ENCODE peak calls at places on chromosomes 3 and 15, in ten cellular contexts. J is psoas muscle, K is heart right ventricle, P is neural progenitor cell, O is choroid plexus epithelial cell, C is heart left ventricle, G is stomach, S is HCT116, N is adrenal gland, F is GM06990. A is an unnamed sample.

GRCh38 chr3:53328750-53329149 is 18.6 kb downstream of the DCP1A start:
- DNase-seq in J (no peak), K (no peak), P (no peak), O (no peak), C (no peak), G (no peak), S (no peak), N (no peak), F (no peak), A (no peak)

GRCh38 chr3:179068779-179069530 is 2.7 kb downstream of the ZMAT3 start:
- DNase-seq in J (no peak), K (no peak), P (peak), O (peak), C (no peak), G (no peak), S (no peak), N (no peak), F (no peak), A (peak)

GRCh38 chr3:77686560-77686959 is 646.7 kb downstream of the ROBO2 start:
- DNase-seq in J (no peak), K (no peak), P (no peak), O (peak), C (no peak), G (no peak), S (no peak), N (no peak), F (no peak), A (no peak)

GRCh38 chr3:27080126-27080525 is 289.1 kb downstream of the NEK10 start:
- DNase-seq in J (no peak), K (no peak), P (no peak), O (no peak), C (no peak), G (no peak), S (no peak), N (no peak), F (no peak), A (no peak)

GRCh38 chr3:122199552-122199951 is 16.1 kb downstream of the CASR start:
- DNase-seq in J (no peak), K (no peak), P (no peak), O (no peak), C (no peak), G (no peak), S (no peak), N (no peak), F (no peak), A (no peak)

GRCh38 chr3:14836049-14836468 is 17.3 kb downstream of the FGD5 start:
- DNase-seq in J (peak), K (peak), P (no peak), O (no peak), C (peak), G (peak), S (no peak), N (peak), F (no peak), A (no peak)

GRCh38 chr3:21718161-21718765 is 32.7 kb downstream of the ZNF385D start:
- DNase-seq in J (no peak), K (no peak), P (no peak), O (peak), C (no peak), G (no peak), S (no peak), N (no peak), F (no peak), A (no peak)

GRCh38 chr3:127954642-127955041 is 39.6 kb downstream of the KBTBD12 start:
- DNase-seq in J (peak), K (peak), P (no peak), O (no peak), C (peak), G (no peak), S (no peak), N (no peak), F (no peak), A (no peak)

GRCh38 chr3:62462097-62462789 is 88.9 kb upstream of the FEZF2 start:
- DNase-seq in J (no peak), K (no peak), P (no peak), O (no peak), C (no peak), G (no peak), S (no peak), N (no peak), F (no peak), A (no peak)

DNA sequence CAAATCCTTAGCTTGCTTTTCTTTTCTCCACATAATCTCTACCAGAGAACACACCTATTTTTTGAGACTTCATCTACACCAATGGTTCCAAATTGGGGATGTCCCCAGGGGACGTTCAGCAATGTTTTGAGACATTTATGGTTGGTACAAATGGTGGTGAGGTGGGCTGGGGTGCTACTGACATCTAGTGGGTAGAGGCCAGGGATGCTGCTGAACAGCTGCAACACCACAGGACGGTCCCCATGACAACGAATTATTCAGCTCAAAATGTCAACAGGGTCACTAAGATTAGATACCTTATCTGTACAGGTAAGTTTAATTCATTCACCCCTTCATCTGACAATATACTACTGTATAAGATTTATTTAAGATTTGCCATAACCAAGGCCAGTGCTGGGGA is 14.4 kb downstream of the GK5 start:
- DNase-seq in J (no peak), K (no peak), P (peak), O (peak), C (no peak), G (no peak), S (no peak), N (no peak), F (no peak), A (peak)
- TF ChIP-seq CTCF in J (no peak), K (peak), P (peak), O (peak), C (no peak), G (no peak), S (peak), N (no peak), F (peak), A (peak)

GRCh38 chr15:37093480-37094410 is 6.6 kb downstream of the MEIS2 start:
- DNase-seq in J (no peak), K (no peak), P (no peak), O (peak), C (no peak), G (no peak), S (no peak), N (peak), F (no peak), A (no peak)
- H3K4me3 ChIP-seq in J (no peak), K (peak), P (no peak), O (no peak), C (peak), G (peak), S (no peak), N (peak), F (no peak), A (no peak)

GRCh38 chr15:74674161-74674560 is 21.7 kb downstream of the EDC3 start:
- DNase-seq in J (no peak), K (no peak), P (no peak), O (no peak), C (no peak), G (no peak), S (no peak), N (no peak), F (no peak), A (no peak)
- TF ChIP-seq CTCF in J (no peak), K (no peak), P (no peak), O (no peak), C (no peak), G (no peak), S (no peak), N (no peak), F (no peak), A (no peak)

GRCh38 chr15:40100133-40100946 is 8.3 kb downstream of the BMF start:
- DNase-seq in J (no peak), K (no peak), P (no peak), O (no peak), C (no peak), G (no peak), S (no peak), N (no peak), F (no peak), A (peak)

GRCh38 chr15:40096094-40096876 is 12.4 kb downstream of the BMF start:
- DNase-seq in J (no peak), K (no peak), P (no peak), O (no peak), C (no peak), G (no peak), S (no peak), N (peak), F (no peak), A (peak)

GRCh38 chr15:40097096-40097967 is 11.3 kb downstream of the BMF start:
- DNase-seq in J (no peak), K (no peak), P (no peak), O (no peak), C (no peak), G (no peak), S (no peak), N (no peak), F (no peak), A (peak)

GRCh38 chr15:40098489-40099261 is 10.0 kb downstream of the BMF start:
- DNase-seq in J (peak), K (peak), P (no peak), O (peak), C (no peak), G (peak), S (no peak), N (peak), F (peak), A (peak)

DNA sequence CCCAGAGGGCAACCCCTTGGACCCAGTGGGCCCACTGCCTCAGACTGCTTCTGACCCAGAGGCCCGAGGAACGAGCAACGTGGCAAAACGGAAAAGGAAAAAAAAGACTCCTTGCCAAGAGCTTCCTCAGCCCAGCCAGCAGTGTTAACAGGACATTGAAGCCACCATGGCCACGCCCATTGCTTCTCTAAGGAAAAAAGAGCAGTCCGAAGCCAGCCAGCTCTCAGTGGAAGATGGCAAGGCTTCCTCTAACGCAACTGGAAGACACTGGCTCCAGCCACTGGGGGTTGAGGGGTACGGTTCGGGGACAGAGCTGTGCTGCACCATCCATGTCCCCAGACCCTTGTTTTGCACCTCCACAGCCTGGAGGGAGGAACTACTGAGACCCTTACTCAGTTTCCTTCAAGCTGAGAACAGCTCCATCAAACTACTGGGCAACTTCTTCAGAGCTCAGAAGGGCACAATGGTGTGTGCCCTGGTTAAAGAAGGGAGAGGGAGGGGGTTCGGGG is 10.7 kb downstream of the BMF start:
- DNase-seq in J (peak), K (peak), P (no peak), O (no peak), C (peak), G (peak), S (no peak), N (peak), F (no peak), A (peak)
- H3K4me3 ChIP-seq in J (peak), K (no peak), P (no peak), O (no peak), C (no peak), G (no peak), S (peak), N (no peak), F (no peak), A (peak)

GRCh38 chr15:31605467-31605931 is 278.9 kb downstream of the KLF13 start:
- DNase-seq in J (no peak), K (no peak), P (peak), O (peak), C (no peak), G (no peak), S (no peak), N (no peak), F (no peak), A (no peak)
- TF ChIP-seq CTCF in J (no peak), K (no peak), P (peak), O (no peak), C (no peak), G (no peak), S (peak), N (no peak), F (peak), A (no peak)

DNA sequence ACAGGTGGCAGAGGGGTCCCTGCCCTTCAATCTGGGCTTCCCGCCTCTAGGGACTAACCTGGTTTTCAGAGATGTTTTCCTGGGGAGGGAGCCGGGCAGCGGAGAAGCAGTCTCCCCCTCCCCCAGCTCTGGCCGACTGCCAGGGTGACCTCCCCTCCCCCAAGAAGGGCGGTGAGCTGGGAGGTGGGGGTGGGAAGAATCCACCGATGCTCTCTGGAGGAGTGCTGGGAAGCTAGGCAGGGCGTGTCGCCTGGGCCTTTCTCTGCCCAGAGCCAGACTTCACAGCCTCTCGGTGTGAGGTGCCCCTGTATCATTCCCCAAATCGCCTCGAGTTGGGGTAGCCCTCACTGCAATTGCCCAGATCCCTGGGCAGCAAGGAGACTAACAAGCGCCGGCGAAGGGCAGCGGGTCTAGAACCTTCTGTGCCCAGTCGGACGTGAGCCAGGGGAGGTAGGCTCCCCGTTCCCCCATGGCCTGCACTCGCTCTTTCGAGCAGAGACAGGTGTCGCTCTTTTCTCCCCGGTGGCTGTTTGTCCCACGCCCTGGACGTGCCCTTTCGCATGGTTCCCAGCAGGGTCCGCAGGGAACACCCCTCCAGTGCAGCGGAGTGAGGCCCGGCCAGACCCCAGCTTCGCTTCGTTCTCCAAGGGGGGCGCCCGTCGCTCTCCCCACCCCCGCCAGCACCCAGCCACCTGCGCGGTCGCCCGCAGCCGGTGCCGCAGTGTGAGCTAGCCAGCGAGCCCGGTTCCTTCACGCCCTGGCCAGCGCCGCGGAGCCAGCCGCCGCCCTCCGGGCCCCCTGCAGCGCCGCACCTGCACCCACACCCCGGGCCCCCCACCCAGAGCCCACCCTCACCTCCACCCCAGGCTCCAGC is 1.1 kb downstream of the RAB6B start:
- DNase-seq in J (no peak), K (peak), P (peak), O (no peak), C (no peak), G (no peak), S (no peak), N (no peak), F (no peak), A (no peak)
- H3K4me3 ChIP-seq in J (peak), K (peak), P (peak), O (peak), C (peak), G (peak), S (peak), N (peak), F (peak), A (no peak)